ENCODE peak calls at places on chromosome 6, in four cellular contexts. D, L, A and W are unnamed samples.

GRCh38 chr6:111990214-111990613 is 63.7 kb upstream of the CCN6 start:
- DNase-seq in D (no peak), L (no peak), A (no peak), W (no peak)

GRCh38 chr6:132813173-132813856 is 1.1 kb upstream of the RPS12 start:
- DNase-seq in D (peak; percentile 66), L (peak; percentile 25), A (no peak), W (peak; percentile 44)

GRCh38 chr6:36247691-36248090 is 22.2 kb upstream of the PNPLA1 start:
- DNase-seq in D (no peak), L (no peak), A (no peak), W (no peak)

GRCh38 chr6:96015791-96016776 is at the start of gene FUT9:
- DNase-seq in D (peak; percentile 24), L (no peak), A (no peak), W (no peak)

GRCh38 chr6:80523531-80523970 is 417.1 kb downstream of the BCKDHB start:
- DNase-seq in D (peak; percentile 60), L (peak; percentile 11), A (no peak), W (no peak)

GRCh38 chr6:157570104-157570503 is 189.1 kb downstream of the ZDHHC14 start:
- DNase-seq in D (no peak), L (no peak), A (no peak), W (no peak)

GRCh38 chr6:15296735-15297134 is 50.9 kb downstream of the JARID2 start:
- DNase-seq in D (no peak), L (no peak), A (no peak), W (no peak)

GRCh38 chr6:156852147-156852857 is 75.1 kb downstream of the ARID1B start:
- DNase-seq in D (no peak), L (no peak), A (no peak), W (no peak)

GRCh38 chr6:96994660-96995059 is 70.1 kb downstream of the KLHL32 start:
- DNase-seq in D (no peak), L (no peak), A (no peak), W (no peak)

GRCh38 chr6:33770833-33771341 is 18.0 kb downstream of the LEMD2 start:
- DNase-seq in D (no peak), L (no peak), A (no peak), W (no peak)

GRCh38 chr6:26197736-26198625 is 110.8 kb downstream of the HFE start:
- DNase-seq in D (no peak), L (no peak), A (no peak), W (no peak)

GRCh38 chr6:109315331-109316129 is 66.7 kb downstream of the CD164 start:
- DNase-seq in D (no peak), L (no peak), A (no peak), W (no peak)

GRCh38 chr6:122712093-122712863 is 67.2 kb upstream of the FABP7 start:
- DNase-seq in D (no peak), L (no peak), A (no peak), W (no peak)

GRCh38 chr6:111080713-111081112 is 6.6 kb upstream of the SLC16A10 start:
- DNase-seq in D (no peak), L (no peak), A (no peak), W (no peak)

DNA sequence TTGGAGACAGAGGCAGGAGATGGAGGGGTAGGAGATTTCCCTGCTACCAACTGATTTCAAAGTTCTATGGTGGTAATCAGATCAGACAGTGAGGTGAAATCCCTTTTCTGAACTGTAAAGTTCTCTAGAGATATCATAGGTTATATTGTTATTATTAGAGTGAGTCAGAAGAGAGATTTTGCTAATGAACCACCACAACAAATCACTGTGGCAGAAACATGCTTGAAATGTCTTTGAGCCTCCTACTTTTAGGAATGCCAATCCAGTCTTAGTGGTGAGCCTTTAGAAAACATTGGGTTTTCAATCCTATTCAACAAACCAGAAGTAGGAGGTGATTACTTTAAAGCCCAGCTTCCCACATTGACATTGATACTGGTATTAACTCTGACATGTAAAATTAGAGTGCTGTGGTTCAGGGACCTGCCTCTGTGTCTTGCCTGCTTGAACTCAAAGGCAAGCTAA is 136.7 kb upstream of the CNR1 start:
- DNase-seq in D (no peak), L (no peak), A (no peak), W (no peak)
- TF ChIP-seq CTCF in D (no peak), L (no peak), A (no peak), W (no peak)

GRCh38 chr6:3908223-3908622 is 59.0 kb downstream of the FAM50B start:
- DNase-seq in D (no peak), L (no peak), A (no peak), W (no peak)

GRCh38 chr6:3911130-3911529 is 62.0 kb downstream of the FAM50B start:
- DNase-seq in D (no peak), L (no peak), A (no peak), W (no peak)

GRCh38 chr6:3908961-3909360 is 59.8 kb downstream of the FAM50B start:
- DNase-seq in D (peak; percentile 62), L (no peak), A (no peak), W (no peak)

GRCh38 chr6:3911614-3912336 is 62.6 kb downstream of the FAM50B start:
- DNase-seq in D (peak; percentile 68), L (peak; percentile 50), A (peak; percentile 27), W (peak; percentile 62)

GRCh38 chr6:3910264-3910663 is 61.1 kb downstream of the FAM50B start:
- DNase-seq in D (no peak), L (no peak), A (no peak), W (no peak)
- H3K9me3 ChIP-seq in D (no peaks in the 10 kb centered on the region), L (no peaks in the 10 kb centered on the region), A (no peaks in the 10 kb centered on the region), W (no peaks in the 10 kb centered on the region)

GRCh38 chr6:159695984-159696383 is 2.9 kb upstream of the SOD2 start:
- DNase-seq in D (no peak), L (no peak), A (no peak), W (no peak)

GRCh38 chr6:159701413-159701999 is 8.5 kb upstream of the SOD2 start:
- DNase-seq in D (no peak), L (no peak), A (no peak), W (no peak)

GRCh38 chr6:159700970-159701369 is 7.9 kb upstream of the SOD2 start:
- DNase-seq in D (no peak), L (no peak), A (no peak), W (no peak)
- TF ChIP-seq CTCF in D (no peak), L (no peak), A (no peak), W (no peak)

GRCh38 chr6:137165375-137166246 is 7.8 kb downstream of the IL22RA2 start:
- DNase-seq in D (no peak), L (peak; percentile 40), A (no peak), W (no peak)

GRCh38 chr6:137167702-137168377 is 5.6 kb downstream of the IL22RA2 start:
- DNase-seq in D (no peak), L (no peak), A (no peak), W (no peak)

GRCh38 chr6:137162692-137163303 is 10.6 kb downstream of the IL22RA2 start:
- DNase-seq in D (no peak), L (no peak), A (no peak), W (no peak)

GRCh38 chr6:137163732-137164318 is 9.6 kb downstream of the IL22RA2 start:
- DNase-seq in D (no peak), L (no peak), A (no peak), W (no peak)

GRCh38 chr6:137166247-137167098 is 7.0 kb downstream of the IL22RA2 start:
- DNase-seq in D (no peak), L (no peak), A (no peak), W (no peak)
- H3K9me3 ChIP-seq in D (no peaks in the 10 kb centered on the region), L (peaks cover 5% of the 10 kb centered on the region), A (no peaks in the 10 kb centered on the region), W (no peaks in the 10 kb centered on the region)

DNA sequence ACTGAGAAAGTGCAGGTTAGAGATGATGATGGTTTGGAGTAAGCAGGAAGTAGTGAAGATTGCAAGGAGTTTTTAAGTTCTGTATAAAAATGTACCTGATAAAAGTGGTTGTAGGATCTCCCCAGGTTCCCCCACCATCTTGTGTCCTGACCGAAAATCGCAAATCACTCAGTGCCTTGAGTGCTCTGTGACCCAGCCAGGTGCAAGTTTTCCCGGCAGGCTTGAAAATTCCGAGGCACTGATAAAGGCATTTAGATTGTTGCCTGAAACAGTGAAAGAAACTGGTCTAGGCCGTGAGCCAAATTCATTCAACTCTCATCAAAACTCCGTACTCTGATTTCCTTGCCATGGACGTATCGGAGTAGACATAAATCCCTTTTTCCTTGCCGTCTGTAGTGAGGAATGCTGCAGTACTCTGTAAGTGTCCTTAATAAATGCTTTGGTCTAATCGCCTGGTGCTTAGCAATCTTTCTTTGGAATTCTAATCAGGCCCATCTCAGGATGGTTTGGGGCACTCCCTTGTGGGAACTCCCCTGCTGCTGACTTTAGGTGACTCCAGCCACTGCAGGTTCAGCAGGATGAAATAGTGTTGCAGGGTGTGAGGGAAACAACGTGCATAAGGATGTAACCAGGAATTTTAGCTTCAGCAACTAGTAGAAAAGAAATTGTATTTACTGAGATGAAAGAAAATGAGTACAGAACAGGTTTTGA is 1199.8 kb upstream of the MAP3K7 start:
- DNase-seq in D (no peak), L (no peak), A (no peak), W (no peak)
- TF ChIP-seq CTCF in D (no peak), L (no peak), A (no peak), W (no peak)

GRCh38 chr6:163504984-163505640 is 90.6 kb downstream of the QKI start:
- DNase-seq in D (peak; percentile 39), L (no peak), A (no peak), W (no peak)
- H3K9me3 ChIP-seq in D (peaks cover 17% of the 10 kb centered on the region), L (peaks cover 25% of the 10 kb centered on the region), A (peaks cover 8% of the 10 kb centered on the region), W (no peaks in the 10 kb centered on the region)

GRCh38 chr6:12598919-12599318 is 117.6 kb upstream of the PHACTR1 start:
- DNase-seq in D (no peak), L (no peak), A (no peak), W (no peak)

GRCh38 chr6:12603711-12604049 is 112.9 kb upstream of the PHACTR1 start:
- DNase-seq in D (no peak), L (no peak), A (no peak), W (no peak)

GRCh38 chr6:12601881-12602280 is 114.7 kb upstream of the PHACTR1 start:
- DNase-seq in D (no peak), L (no peak), A (no peak), W (no peak)

GRCh38 chr6:12602951-12603710 is 113.4 kb upstream of the PHACTR1 start:
- DNase-seq in D (no peak), L (no peak), A (no peak), W (no peak)

GRCh38 chr6:12602342-12602741 is 114.2 kb upstream of the PHACTR1 start:
- DNase-seq in D (no peak), L (no peak), A (no peak), W (no peak)
- TF ChIP-seq CTCF in D (no peak), L (no peak), A (no peak), W (no peak)

GRCh38 chr6:9553002-9553401 is 861.9 kb downstream of the TFAP2A start:
- DNase-seq in D (no peak), L (no peak), A (no peak), W (no peak)
- H3K9me3 ChIP-seq in D (no peaks in the 10 kb centered on the region), L (peaks cover 50% of the 10 kb centered on the region), A (no peaks in the 10 kb centered on the region), W (peaks cover 11% of the 10 kb centered on the region)

GRCh38 chr6:24273471-24273870 is 84.4 kb downstream of the DCDC2 start:
- DNase-seq in D (no peak), L (no peak), A (no peak), W (no peak)
- TF ChIP-seq CTCF in D (no peak), L (no peak), A (no peak), W (no peak)

DNA sequence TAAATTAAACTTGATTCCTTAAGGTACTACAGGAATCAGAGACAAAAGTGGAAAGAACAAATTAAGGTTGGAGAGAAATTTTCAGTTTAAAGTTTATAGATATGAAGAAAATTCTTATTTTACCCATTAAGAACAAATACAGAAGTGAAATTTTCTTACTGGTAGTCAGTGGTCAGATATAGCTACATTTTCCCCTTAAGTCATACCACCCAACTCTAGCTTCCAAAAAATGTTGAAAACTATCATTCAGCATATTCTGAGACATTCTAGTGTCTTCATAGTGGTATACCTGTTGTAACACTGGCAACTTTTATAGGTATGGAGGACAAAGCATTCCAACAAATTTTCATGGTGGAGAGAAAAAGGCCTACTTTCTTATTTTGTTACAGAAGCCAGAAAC is 15.6 kb upstream of the SUMO4 start:
- DNase-seq in D (no peak), L (no peak), A (no peak), W (no peak)
- H3K9me3 ChIP-seq in D (no peaks in the 10 kb centered on the region), L (no peaks in the 10 kb centered on the region), A (no peaks in the 10 kb centered on the region), W (no peaks in the 10 kb centered on the region)